ENCODE peak calls at places on chromosome 13, in nine cellular contexts. T, V, C, J, F, E, N, K and Y are unnamed samples. For H3K27me3, the result is how much of the 10 kb centered on the place peaks cover.

GRCh38 chr13:21033224-21033855 is 28.0 kb downstream of the LATS2 start:
- DNase-seq in T (no peak), V (peak), C (peak), J (peak), F (no peak), E (peak), N (no peak), K (peak), Y (no peak)

GRCh38 chr13:49935171-49936084 is 712 bp downstream of the SPRYD7 start:
- DNase-seq in T (no peak), V (peak), C (peak), J (no peak), F (peak), E (peak), N (no peak), K (peak), Y (peak)

GRCh38 chr13:104171132-104171531 is 1104.9 kb upstream of the SLC10A2 start:
- DNase-seq in T (no peak), V (no peak), C (no peak), J (no peak), F (no peak), E (no peak), N (no peak), K (no peak), Y (no peak)

GRCh38 chr13:24802074-24802473 is 38.1 kb downstream of the RNF17 start:
- DNase-seq in T (no peak), V (peak), C (no peak), J (no peak), F (no peak), E (no peak), N (peak), K (no peak), Y (no peak)

GRCh38 chr13:97892717-97893116 is 60.8 kb upstream of the IPO5 start:
- DNase-seq in T (no peak), V (peak), C (no peak), J (no peak), F (no peak), E (no peak), N (no peak), K (no peak), Y (no peak)

GRCh38 chr13:93290503-93290902 is 63.9 kb downstream of the GPC6 start:
- DNase-seq in T (no peak), V (peak), C (no peak), J (no peak), F (no peak), E (no peak), N (no peak), K (no peak), Y (no peak)

GRCh38 chr13:113861433-113862030 is 2.3 kb downstream of the GAS6 start:
- DNase-seq in T (no peak), V (no peak), C (peak), J (no peak), F (no peak), E (no peak), N (no peak), K (peak), Y (no peak)

GRCh38 chr13:87680298-87680697 is 9.1 kb downstream of the SLITRK5 start:
- DNase-seq in T (no peak), V (no peak), C (no peak), J (no peak), F (no peak), E (no peak), N (no peak), K (no peak), Y (no peak)

GRCh38 chr13:109700176-109700575 is 86.2 kb downstream of the IRS2 start:
- DNase-seq in T (peak), V (peak), C (peak), J (no peak), F (no peak), E (peak), N (peak), K (peak), Y (no peak)

GRCh38 chr13:48233097-48233885 is at the start of gene ITM2B:
- DNase-seq in T (peak), V (peak), C (peak), J (no peak), F (peak), E (peak), N (peak), K (no peak), Y (peak)

GRCh38 chr13:110455941-110456340 is 105.6 kb downstream of the RAB20 start:
- DNase-seq in T (peak), V (peak), C (peak), J (no peak), F (peak), E (peak), N (peak), K (peak), Y (peak)

GRCh38 chr13:42885325-42885724 is 103.9 kb downstream of the FAM216B start:
- DNase-seq in T (no peak), V (no peak), C (no peak), J (no peak), F (no peak), E (no peak), N (no peak), K (no peak), Y (peak)

GRCh38 chr13:48072787-48073186 is 22.1 kb downstream of the MED4 start:
- DNase-seq in T (no peak), V (no peak), C (no peak), J (no peak), F (no peak), E (no peak), N (no peak), K (no peak), Y (no peak)

GRCh38 chr13:75550159-75550567 is 572 bp downstream of the UCHL3 start:
- DNase-seq in T (no peak), V (peak), C (no peak), J (peak), F (no peak), E (no peak), N (no peak), K (no peak), Y (no peak)

GRCh38 chr13:35789335-35790166 is 313.1 kb upstream of the MAB21L1 start:
- DNase-seq in T (no peak), V (peak), C (no peak), J (no peak), F (no peak), E (no peak), N (no peak), K (no peak), Y (no peak)

GRCh38 chr13:41465215-41465907 is 8.0 kb downstream of the RGCC start:
- DNase-seq in T (peak), V (peak), C (no peak), J (peak), F (peak), E (peak), N (peak), K (no peak), Y (peak)

GRCh38 chr13:91381371-91381770 is 17.1 kb upstream of the GPC5 start:
- DNase-seq in T (no peak), V (peak), C (no peak), J (no peak), F (no peak), E (no peak), N (no peak), K (no peak), Y (no peak)

GRCh38 chr13:25192936-25193335 is 20.8 kb upstream of the AMER2 start:
- DNase-seq in T (no peak), V (no peak), C (no peak), J (no peak), F (no peak), E (no peak), N (no peak), K (no peak), Y (no peak)

GRCh38 chr13:66657165-66657895 is 572.8 kb downstream of the PCDH9 start:
- DNase-seq in T (peak), V (peak), C (no peak), J (peak), F (no peak), E (peak), N (no peak), K (no peak), Y (peak)

GRCh38 chr13:75876371-75877050 is 240.4 kb downstream of the LMO7 start:
- DNase-seq in T (no peak), V (peak), C (peak), J (no peak), F (peak), E (peak), N (peak), K (peak), Y (no peak)

GRCh38 chr13:77325371-77325941 is 1.4 kb downstream of the MYCBP2 start:
- DNase-seq in T (no peak), V (peak), C (no peak), J (no peak), F (no peak), E (no peak), N (no peak), K (no peak), Y (no peak)

GRCh38 chr13:33763021-33763420 is 54.9 kb upstream of the RFC3 start:
- DNase-seq in T (no peak), V (no peak), C (no peak), J (no peak), F (no peak), E (no peak), N (no peak), K (no peak), Y (no peak)

GRCh38 chr13:44576396-44577235 is 486 bp upstream of the TSC22D1 start:
- DNase-seq in T (no peak), V (no peak), C (no peak), J (no peak), F (peak), E (peak), N (no peak), K (peak), Y (peak)

GRCh38 chr13:84609716-84610115 is 727.4 kb upstream of the SLITRK1 start:
- DNase-seq in T (no peak), V (no peak), C (no peak), J (no peak), F (no peak), E (no peak), N (no peak), K (no peak), Y (no peak)

GRCh38 chr13:73665279-73665678 is 468.9 kb downstream of the KLF12 start:
- DNase-seq in T (no peak), V (no peak), C (no peak), J (no peak), F (no peak), E (no peak), N (no peak), K (no peak), Y (no peak)

GRCh38 chr13:19589312-19589711 is 28.0 kb upstream of the TPTE2 start:
- DNase-seq in T (no peak), V (no peak), C (no peak), J (no peak), F (no peak), E (no peak), N (no peak), K (no peak), Y (no peak)

GRCh38 chr13:25899464-25899863 is 152.4 kb downstream of the SHISA2 start:
- DNase-seq in T (no peak), V (no peak), C (no peak), J (no peak), F (no peak), E (no peak), N (no peak), K (no peak), Y (no peak)

GRCh38 chr13:57568865-57569264 is 62.7 kb upstream of the PCDH17 start:
- DNase-seq in T (no peak), V (no peak), C (no peak), J (no peak), F (no peak), E (no peak), N (no peak), K (no peak), Y (no peak)

GRCh38 chr13:35489050-35489449 is 12.6 kb upstream of the MAB21L1 start:
- DNase-seq in T (no peak), V (no peak), C (no peak), J (peak), F (no peak), E (no peak), N (no peak), K (no peak), Y (no peak)

GRCh38 chr13:21996049-21996448 is 325.2 kb downstream of the FGF9 start:
- DNase-seq in T (no peak), V (no peak), C (no peak), J (no peak), F (no peak), E (no peak), N (no peak), K (no peak), Y (no peak)

GRCh38 chr13:108963846-108964600 is 334.6 kb downstream of the MYO16 start:
- DNase-seq in T (no peak), V (no peak), C (no peak), J (no peak), F (no peak), E (no peak), N (peak), K (no peak), Y (no peak)

GRCh38 chr13:52738719-52739467 is 727 bp downstream of the CNMD start:
- DNase-seq in T (no peak), V (peak), C (no peak), J (no peak), F (peak), E (no peak), N (no peak), K (peak), Y (no peak)

GRCh38 chr13:93217701-93218100 is 8.9 kb upstream of the GPC6 start:
- DNase-seq in T (no peak), V (no peak), C (no peak), J (no peak), F (no peak), E (no peak), N (no peak), K (peak), Y (no peak)

GRCh38 chr13:79869326-79869725 is 388.4 kb downstream of the NDFIP2 start:
- DNase-seq in T (no peak), V (peak), C (no peak), J (no peak), F (no peak), E (no peak), N (no peak), K (no peak), Y (no peak)

GRCh38 chr13:75196112-75196855 is 285.7 kb downstream of the TBC1D4 start:
- DNase-seq in T (no peak), V (peak), C (no peak), J (no peak), F (no peak), E (no peak), N (no peak), K (no peak), Y (no peak)

DNA sequence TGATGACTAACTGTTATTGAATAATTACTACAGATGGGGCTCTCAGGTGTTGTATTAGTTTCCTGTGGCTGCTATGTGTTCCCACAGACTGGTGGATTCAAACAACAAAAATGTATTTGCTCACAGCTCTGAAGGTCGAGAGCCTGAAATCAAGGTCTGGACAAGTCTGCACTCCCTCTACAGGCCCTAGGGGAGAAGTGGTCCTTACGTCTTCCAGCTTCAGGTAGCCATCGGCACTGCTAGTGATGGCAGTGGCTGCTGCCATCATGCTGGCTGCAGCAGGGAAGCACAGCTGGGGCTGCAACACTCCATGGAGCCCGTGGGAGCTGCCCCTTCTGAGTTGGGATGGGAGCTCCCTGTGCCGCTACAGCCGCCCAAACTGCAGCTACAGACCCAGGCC is 1.9 kb downstream of the TEX26 start:
- DNase-seq in T (no peak), V (no peak), C (no peak), J (no peak), F (no peak), E (no peak), N (no peak), K (peak), Y (no peak)
- H3K27me3 ChIP-seq in T (under half), V (under half), C (under half), J (under half), F (under half), E (under half), N (under half), K (under half), Y (under half)

GRCh38 chr13:27960362-27961226 is 8.5 kb downstream of the CDX2 start:
- DNase-seq in T (peak), V (peak), C (no peak), J (no peak), F (no peak), E (no peak), N (peak), K (peak), Y (no peak)
- H3K27me3 ChIP-seq in T (half or more), V (half or more), C (half or more), J (under half), F (under half), E (half or more), N (half or more), K (half or more), Y (half or more)

DNA sequence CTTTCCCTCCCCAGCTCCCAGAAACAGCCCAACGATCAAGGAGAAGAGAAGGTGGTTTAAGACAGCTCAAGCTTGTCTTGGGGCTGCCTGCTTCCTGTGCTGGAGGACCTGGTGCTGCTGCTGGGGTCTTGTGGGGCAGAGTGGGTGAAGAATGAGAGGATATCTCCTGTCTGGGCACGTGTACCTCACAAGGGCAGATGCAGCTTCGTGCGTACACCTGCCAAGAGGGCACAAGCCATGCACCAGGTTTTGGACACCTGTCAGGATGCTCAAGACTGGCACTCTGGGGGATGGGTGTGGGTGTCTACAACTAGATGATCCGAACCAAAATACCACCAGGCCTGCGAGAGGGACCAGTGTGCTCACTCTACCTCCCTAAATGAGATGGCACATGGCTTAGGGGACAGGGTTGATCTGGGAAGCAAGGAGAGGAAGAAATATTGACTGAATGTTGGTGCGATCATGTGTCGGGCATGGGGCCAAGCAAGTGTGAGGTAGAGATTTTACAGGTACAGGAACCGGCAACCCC is 2.2 kb downstream of the CBY2 start:
- DNase-seq in T (no peak), V (no peak), C (no peak), J (no peak), F (no peak), E (no peak), N (no peak), K (no peak), Y (no peak)
- H3K27me3 ChIP-seq in T (under half), V (half or more), C (under half), J (under half), F (under half), E (under half), N (under half), K (under half), Y (under half)

GRCh38 chr13:106688940-106689339 is 121.0 kb upstream of the ARGLU1 start:
- DNase-seq in T (no peak), V (no peak), C (no peak), J (no peak), F (no peak), E (no peak), N (no peak), K (no peak), Y (no peak)
- H3K27me3 ChIP-seq in T (under half), V (under half), C (under half), J (under half), F (under half), E (under half), N (under half), K (under half), Y (under half)

GRCh38 chr13:111853146-111853545 is 213.8 kb upstream of the SOX1 start:
- DNase-seq in T (no peak), V (no peak), C (peak), J (no peak), F (no peak), E (no peak), N (no peak), K (peak), Y (peak)
- H3K27me3 ChIP-seq in T (under half), V (under half), C (under half), J (under half), F (under half), E (under half), N (under half), K (under half), Y (under half)

DNA sequence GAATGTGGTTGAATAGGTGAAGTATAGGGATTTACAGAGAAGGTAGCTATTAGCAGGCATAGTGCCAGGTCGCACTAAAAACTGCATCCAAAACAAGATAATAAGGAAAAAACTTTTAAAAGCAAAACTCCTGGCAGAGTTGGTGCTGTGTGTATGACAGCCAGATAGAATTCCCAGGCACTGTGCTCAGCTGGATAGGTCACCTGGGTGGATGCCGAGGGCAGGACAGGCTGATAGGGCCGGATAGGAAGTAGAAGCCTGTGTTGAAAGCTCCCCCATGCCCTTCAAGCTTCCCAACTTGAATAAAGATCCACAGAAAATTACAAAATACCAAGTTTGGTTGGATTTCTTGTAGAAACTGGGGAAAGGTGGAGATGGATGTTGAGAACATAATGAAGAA is 48.9 kb upstream of the TDRD3 start:
- DNase-seq in T (no peak), V (no peak), C (no peak), J (no peak), F (no peak), E (no peak), N (no peak), K (no peak), Y (no peak)
- H3K27me3 ChIP-seq in T (under half), V (under half), C (under half), J (under half), F (under half), E (under half), N (under half), K (under half), Y (under half)

GRCh38 chr13:59326717-59327116 is 837.0 kb downstream of the DIAPH3 start:
- DNase-seq in T (no peak), V (no peak), C (no peak), J (no peak), F (no peak), E (no peak), N (no peak), K (no peak), Y (no peak)
- H3K27me3 ChIP-seq in T (under half), V (under half), C (under half), J (under half), F (under half), E (under half), N (under half), K (under half), Y (under half)

GRCh38 chr13:112067121-112067741 is at the start of gene SOX1:
- DNase-seq in T (no peak), V (no peak), C (no peak), J (no peak), F (no peak), E (no peak), N (no peak), K (peak), Y (no peak)
- H3K27me3 ChIP-seq in T (half or more), V (half or more), C (half or more), J (under half), F (under half), E (half or more), N (half or more), K (half or more), Y (half or more)

GRCh38 chr13:99985243-99985874 is 3.8 kb downstream of the ZIC2 start:
- DNase-seq in T (no peak), V (no peak), C (no peak), J (no peak), F (no peak), E (no peak), N (no peak), K (peak), Y (peak)

GRCh38 chr13:99984463-99985242 is 3.1 kb downstream of the ZIC2 start:
- DNase-seq in T (no peak), V (no peak), C (no peak), J (no peak), F (no peak), E (no peak), N (no peak), K (peak), Y (no peak)

GRCh38 chr13:99986751-99987150 is 5.2 kb downstream of the ZIC2 start:
- DNase-seq in T (no peak), V (no peak), C (no peak), J (no peak), F (no peak), E (no peak), N (no peak), K (peak), Y (no peak)

GRCh38 chr13:99987180-99988047 is 5.8 kb downstream of the ZIC2 start:
- DNase-seq in T (no peak), V (no peak), C (no peak), J (no peak), F (no peak), E (no peak), N (no peak), K (peak), Y (no peak)

GRCh38 chr13:99985886-99986527 is 4.4 kb downstream of the ZIC2 start:
- DNase-seq in T (no peak), V (no peak), C (no peak), J (no peak), F (no peak), E (no peak), N (no peak), K (peak), Y (no peak)
- H3K27me3 ChIP-seq in T (half or more), V (under half), C (half or more), J (half or more), F (half or more), E (half or more), N (half or more), K (under half), Y (half or more)